ENCODE peak calls at places on chromosome X, in six cellular contexts. One of them, this sample, is unnamed.

GRCh38 chrX:10676239-10676971 is 56.0 kb upstream of the MID1 start:
- DNase-seq in endothelial cell: no peak
- DNase-seq in Calu3: no peak
- DNase-seq in fibroblast of pulmonary artery: no peak
- DNase-seq in ACHN: no peak
- DNase-seq in stimulated activated CD8-positive, alpha-beta memory T cell treated with anti-CD3 and anti-CD28 coated beads, Interleukin-15, amount 100 ng/mL, for 24 hours: no peak
- DNase-seq in this sample: no peak

GRCh38 chrX:41491267-41492004 is 44.3 kb downstream of the NYX start:
- DNase-seq in endothelial cell: no peak
- DNase-seq in Calu3: peak
- DNase-seq in fibroblast of pulmonary artery: peak
- DNase-seq in ACHN: peak
- DNase-seq in stimulated activated CD8-positive, alpha-beta memory T cell treated with anti-CD3 and anti-CD28 coated beads, Interleukin-15, amount 100 ng/mL, for 24 hours: no peak
- DNase-seq in this sample: no peak

GRCh38 chrX:71671043-71671829 is 3.9 kb downstream of the LOC101059915 start:
- DNase-seq in endothelial cell: no peak
- DNase-seq in Calu3: no peak
- DNase-seq in fibroblast of pulmonary artery: no peak
- DNase-seq in ACHN: no peak
- DNase-seq in stimulated activated CD8-positive, alpha-beta memory T cell treated with anti-CD3 and anti-CD28 coated beads, Interleukin-15, amount 100 ng/mL, for 24 hours: no peak
- DNase-seq in this sample: no peak

GRCh38 chrX:130805906-130806305 is 97.1 kb downstream of the ENOX2 start:
- DNase-seq in endothelial cell: no peak
- DNase-seq in Calu3: no peak
- DNase-seq in fibroblast of pulmonary artery: peak
- DNase-seq in ACHN: no peak
- DNase-seq in stimulated activated CD8-positive, alpha-beta memory T cell treated with anti-CD3 and anti-CD28 coated beads, Interleukin-15, amount 100 ng/mL, for 24 hours: no peak
- DNase-seq in this sample: no peak

GRCh38 chrX:56314334-56314733 is 82.2 kb downstream of the KLF8 start:
- DNase-seq in endothelial cell: no peak
- DNase-seq in Calu3: no peak
- DNase-seq in fibroblast of pulmonary artery: no peak
- DNase-seq in ACHN: peak
- DNase-seq in stimulated activated CD8-positive, alpha-beta memory T cell treated with anti-CD3 and anti-CD28 coated beads, Interleukin-15, amount 100 ng/mL, for 24 hours: no peak
- DNase-seq in this sample: no peak

GRCh38 chrX:11725631-11726442 is 32.2 kb upstream of the MSL3 start:
- DNase-seq in endothelial cell: no peak
- DNase-seq in Calu3: no peak
- DNase-seq in fibroblast of pulmonary artery: no peak
- DNase-seq in ACHN: no peak
- DNase-seq in stimulated activated CD8-positive, alpha-beta memory T cell treated with anti-CD3 and anti-CD28 coated beads, Interleukin-15, amount 100 ng/mL, for 24 hours: no peak
- DNase-seq in this sample: no peak

GRCh38 chrX:103941201-103941975 is 21.0 kb upstream of the TMSB15B start:
- DNase-seq in endothelial cell: no peak
- DNase-seq in Calu3: peak
- DNase-seq in fibroblast of pulmonary artery: peak
- DNase-seq in ACHN: peak
- DNase-seq in stimulated activated CD8-positive, alpha-beta memory T cell treated with anti-CD3 and anti-CD28 coated beads, Interleukin-15, amount 100 ng/mL, for 24 hours: no peak
- DNase-seq in this sample: peak

GRCh38 chrX:73818200-73819116 is 255.5 kb downstream of the CHIC1 start:
- DNase-seq in endothelial cell: no peak
- DNase-seq in Calu3: no peak
- DNase-seq in fibroblast of pulmonary artery: no peak
- DNase-seq in ACHN: no peak
- DNase-seq in stimulated activated CD8-positive, alpha-beta memory T cell treated with anti-CD3 and anti-CD28 coated beads, Interleukin-15, amount 100 ng/mL, for 24 hours: no peak
- DNase-seq in this sample: no peak

GRCh38 chrX:114134465-114134864 is 449.4 kb upstream of the HTR2C start:
- DNase-seq in endothelial cell: no peak
- DNase-seq in Calu3: no peak
- DNase-seq in fibroblast of pulmonary artery: peak
- DNase-seq in ACHN: no peak
- DNase-seq in stimulated activated CD8-positive, alpha-beta memory T cell treated with anti-CD3 and anti-CD28 coated beads, Interleukin-15, amount 100 ng/mL, for 24 hours: no peak
- DNase-seq in this sample: no peak

GRCh38 chrX:31006027-31006426 is 65.8 kb downstream of the FTHL17 start:
- DNase-seq in endothelial cell: no peak
- DNase-seq in Calu3: no peak
- DNase-seq in fibroblast of pulmonary artery: no peak
- DNase-seq in ACHN: no peak
- DNase-seq in stimulated activated CD8-positive, alpha-beta memory T cell treated with anti-CD3 and anti-CD28 coated beads, Interleukin-15, amount 100 ng/mL, for 24 hours: no peak
- DNase-seq in this sample: no peak

GRCh38 chrX:103376118-103376978 is at the start of gene BEX3:
- DNase-seq in endothelial cell: peak
- DNase-seq in Calu3: peak
- DNase-seq in fibroblast of pulmonary artery: peak
- DNase-seq in ACHN: peak
- DNase-seq in stimulated activated CD8-positive, alpha-beta memory T cell treated with anti-CD3 and anti-CD28 coated beads, Interleukin-15, amount 100 ng/mL, for 24 hours: no peak
- DNase-seq in this sample: no peak

GRCh38 chrX:23118890-23119527 is 119.2 kb downstream of the DDX53 start:
- DNase-seq in endothelial cell: no peak
- DNase-seq in Calu3: peak
- DNase-seq in fibroblast of pulmonary artery: no peak
- DNase-seq in ACHN: no peak
- DNase-seq in stimulated activated CD8-positive, alpha-beta memory T cell treated with anti-CD3 and anti-CD28 coated beads, Interleukin-15, amount 100 ng/mL, for 24 hours: no peak
- DNase-seq in this sample: no peak

GRCh38 chrX:108071578-108071977 is 19.8 kb downstream of the PSMD10 start:
- DNase-seq in endothelial cell: no peak
- DNase-seq in Calu3: no peak
- DNase-seq in fibroblast of pulmonary artery: no peak
- DNase-seq in ACHN: no peak
- DNase-seq in stimulated activated CD8-positive, alpha-beta memory T cell treated with anti-CD3 and anti-CD28 coated beads, Interleukin-15, amount 100 ng/mL, for 24 hours: no peak
- DNase-seq in this sample: no peak

GRCh38 chrX:101759000-101759399 is 99.3 kb upstream of the ARMCX2 start:
- DNase-seq in endothelial cell: peak
- DNase-seq in Calu3: peak
- DNase-seq in fibroblast of pulmonary artery: peak
- DNase-seq in ACHN: peak
- DNase-seq in stimulated activated CD8-positive, alpha-beta memory T cell treated with anti-CD3 and anti-CD28 coated beads, Interleukin-15, amount 100 ng/mL, for 24 hours: no peak
- DNase-seq in this sample: peak

GRCh38 chrX:153460826-153461225 is 9.6 kb downstream of the HAUS7 start:
- DNase-seq in endothelial cell: peak
- DNase-seq in Calu3: peak
- DNase-seq in fibroblast of pulmonary artery: peak
- DNase-seq in ACHN: peak
- DNase-seq in stimulated activated CD8-positive, alpha-beta memory T cell treated with anti-CD3 and anti-CD28 coated beads, Interleukin-15, amount 100 ng/mL, for 24 hours: no peak
- DNase-seq in this sample: peak

GRCh38 chrX:30887721-30888120 is 1.3 kb downstream of the TAB3 start:
- DNase-seq in endothelial cell: no peak
- DNase-seq in Calu3: no peak
- DNase-seq in fibroblast of pulmonary artery: no peak
- DNase-seq in ACHN: no peak
- DNase-seq in stimulated activated CD8-positive, alpha-beta memory T cell treated with anti-CD3 and anti-CD28 coated beads, Interleukin-15, amount 100 ng/mL, for 24 hours: no peak
- DNase-seq in this sample: no peak

GRCh38 chrX:39633293-39633692 is 464.5 kb downstream of the BCOR start:
- DNase-seq in endothelial cell: no peak
- DNase-seq in Calu3: no peak
- DNase-seq in fibroblast of pulmonary artery: no peak
- DNase-seq in ACHN: no peak
- DNase-seq in stimulated activated CD8-positive, alpha-beta memory T cell treated with anti-CD3 and anti-CD28 coated beads, Interleukin-15, amount 100 ng/mL, for 24 hours: no peak
- DNase-seq in this sample: no peak

GRCh38 chrX:139692506-139692849 is 15.5 kb downstream of the MCF2 start:
- DNase-seq in endothelial cell: no peak
- DNase-seq in Calu3: no peak
- DNase-seq in fibroblast of pulmonary artery: no peak
- DNase-seq in ACHN: no peak
- DNase-seq in stimulated activated CD8-positive, alpha-beta memory T cell treated with anti-CD3 and anti-CD28 coated beads, Interleukin-15, amount 100 ng/mL, for 24 hours: no peak
- DNase-seq in this sample: no peak

GRCh38 chrX:12974217-12974796 is 603 bp upstream of the TMSB4X start:
- DNase-seq in endothelial cell: no peak
- DNase-seq in Calu3: peak
- DNase-seq in fibroblast of pulmonary artery: peak
- DNase-seq in ACHN: peak
- DNase-seq in stimulated activated CD8-positive, alpha-beta memory T cell treated with anti-CD3 and anti-CD28 coated beads, Interleukin-15, amount 100 ng/mL, for 24 hours: no peak
- DNase-seq in this sample: peak

GRCh38 chrX:73127700-73128241 is 48.5 kb upstream of the PABPC1L2A start:
- DNase-seq in endothelial cell: peak
- DNase-seq in Calu3: no peak
- DNase-seq in fibroblast of pulmonary artery: no peak
- DNase-seq in ACHN: no peak
- DNase-seq in stimulated activated CD8-positive, alpha-beta memory T cell treated with anti-CD3 and anti-CD28 coated beads, Interleukin-15, amount 100 ng/mL, for 24 hours: no peak
- DNase-seq in this sample: no peak

GRCh38 chrX:37912286-37912685 is 64.9 kb upstream of the DYNLT3 start:
- DNase-seq in endothelial cell: no peak
- DNase-seq in Calu3: peak
- DNase-seq in fibroblast of pulmonary artery: peak
- DNase-seq in ACHN: no peak
- DNase-seq in stimulated activated CD8-positive, alpha-beta memory T cell treated with anti-CD3 and anti-CD28 coated beads, Interleukin-15, amount 100 ng/mL, for 24 hours: no peak
- DNase-seq in this sample: no peak

GRCh38 chrX:24298191-24298590 is 15.7 kb downstream of the SUPT20HL2 start:
- DNase-seq in endothelial cell: peak
- DNase-seq in Calu3: peak
- DNase-seq in fibroblast of pulmonary artery: peak
- DNase-seq in ACHN: no peak
- DNase-seq in stimulated activated CD8-positive, alpha-beta memory T cell treated with anti-CD3 and anti-CD28 coated beads, Interleukin-15, amount 100 ng/mL, for 24 hours: no peak
- DNase-seq in this sample: no peak

GRCh38 chrX:15930585-15930984 is 76.0 kb upstream of the AP1S2 start:
- DNase-seq in endothelial cell: no peak
- DNase-seq in Calu3: no peak
- DNase-seq in fibroblast of pulmonary artery: peak
- DNase-seq in ACHN: peak
- DNase-seq in stimulated activated CD8-positive, alpha-beta memory T cell treated with anti-CD3 and anti-CD28 coated beads, Interleukin-15, amount 100 ng/mL, for 24 hours: no peak
- DNase-seq in this sample: peak

GRCh38 chrX:68833855-68834331 is 5.1 kb downstream of the EFNB1 start:
- DNase-seq in endothelial cell: no peak
- DNase-seq in Calu3: no peak
- DNase-seq in fibroblast of pulmonary artery: no peak
- DNase-seq in ACHN: no peak
- DNase-seq in stimulated activated CD8-positive, alpha-beta memory T cell treated with anti-CD3 and anti-CD28 coated beads, Interleukin-15, amount 100 ng/mL, for 24 hours: no peak
- DNase-seq in this sample: no peak

GRCh38 chrX:10001496-10001895 is 34.3 kb downstream of the CLDN34 start:
- DNase-seq in endothelial cell: no peak
- DNase-seq in Calu3: no peak
- DNase-seq in fibroblast of pulmonary artery: no peak
- DNase-seq in ACHN: no peak
- DNase-seq in stimulated activated CD8-positive, alpha-beta memory T cell treated with anti-CD3 and anti-CD28 coated beads, Interleukin-15, amount 100 ng/mL, for 24 hours: no peak
- DNase-seq in this sample: no peak

GRCh38 chrX:18997916-18998315 is 14.0 kb upstream of the PHKA2 start:
- DNase-seq in endothelial cell: no peak
- DNase-seq in Calu3: no peak
- DNase-seq in fibroblast of pulmonary artery: no peak
- DNase-seq in ACHN: peak
- DNase-seq in stimulated activated CD8-positive, alpha-beta memory T cell treated with anti-CD3 and anti-CD28 coated beads, Interleukin-15, amount 100 ng/mL, for 24 hours: no peak
- DNase-seq in this sample: no peak

GRCh38 chrX:42739258-42739657 is 38.7 kb downstream of the PPP1R2C start:
- DNase-seq in endothelial cell: no peak
- DNase-seq in Calu3: no peak
- DNase-seq in fibroblast of pulmonary artery: peak
- DNase-seq in ACHN: no peak
- DNase-seq in stimulated activated CD8-positive, alpha-beta memory T cell treated with anti-CD3 and anti-CD28 coated beads, Interleukin-15, amount 100 ng/mL, for 24 hours: no peak
- DNase-seq in this sample: no peak

GRCh38 chrX:17488036-17488435 is 113.0 kb downstream of the NHS start:
- DNase-seq in endothelial cell: no peak
- DNase-seq in Calu3: no peak
- DNase-seq in fibroblast of pulmonary artery: peak
- DNase-seq in ACHN: no peak
- DNase-seq in stimulated activated CD8-positive, alpha-beta memory T cell treated with anti-CD3 and anti-CD28 coated beads, Interleukin-15, amount 100 ng/mL, for 24 hours: no peak
- DNase-seq in this sample: no peak

GRCh38 chrX:142096263-142096662 is 108.8 kb downstream of the MAGEC2 start:
- DNase-seq in endothelial cell: no peak
- DNase-seq in Calu3: no peak
- DNase-seq in fibroblast of pulmonary artery: peak
- DNase-seq in ACHN: no peak
- DNase-seq in stimulated activated CD8-positive, alpha-beta memory T cell treated with anti-CD3 and anti-CD28 coated beads, Interleukin-15, amount 100 ng/mL, for 24 hours: no peak
- DNase-seq in this sample: no peak